ENCODE peak calls at places on chromosomes 1 and 21, in four cellular contexts. One of them, this sample, is unnamed.

GRCh38 chr1:171754971-171755370 is 13.1 kb upstream of the VAMP4 start:
- DNase-seq in AG09319: no peak
- DNase-seq in Calu3: no peak
- DNase-seq in mammary epithelial cell: no peak
- DNase-seq in this sample: no peak

GRCh38 chr1:44316231-44316759 is 38.8 kb downstream of the ERI3 start:
- DNase-seq in AG09319: no peak
- DNase-seq in mammary epithelial cell: no peak
- DNase-seq in Calu3: peak
- DNase-seq in this sample: no peak

GRCh38 chr1:77882411-77882810 is 6.0 kb upstream of the NEXN start:
- DNase-seq in AG09319: no peak
- DNase-seq in Calu3: no peak
- DNase-seq in mammary epithelial cell: no peak
- DNase-seq in this sample: no peak

GRCh38 chr1:196933531-196934189 is 9.9 kb upstream of the CFHR2 start:
- DNase-seq in AG09319: no peak
- DNase-seq in Calu3: no peak
- DNase-seq in mammary epithelial cell: no peak
- DNase-seq in this sample: no peak

GRCh38 chr1:179677882-179678281 is 65.2 kb upstream of the FAM163A start:
- DNase-seq in AG09319: no peak
- DNase-seq in Calu3: no peak
- DNase-seq in mammary epithelial cell: no peak
- DNase-seq in this sample: no peak

GRCh38 chr1:4108741-4109625 is 208.9 kb upstream of the C1orf174 start:
- DNase-seq in Calu3: no peak
- DNase-seq in AG09319: no peak
- DNase-seq in mammary epithelial cell: no peak
- DNase-seq in this sample: no peak

GRCh38 chr21:15445327-15445726 is 284.5 kb upstream of the USP25 start:
- DNase-seq in mammary epithelial cell: no peak
- DNase-seq in Calu3: no peak
- DNase-seq in AG09319: no peak
- DNase-seq in this sample: no peak

GRCh38 chr1:214416417-214417212 is 134.8 kb downstream of the PTPN14 start:
- DNase-seq in Calu3: no peak
- DNase-seq in mammary epithelial cell: no peak
- DNase-seq in AG09319: no peak
- DNase-seq in this sample: no peak

GRCh38 chr1:224528900-224529299 is 87.2 kb upstream of the CNIH3 start:
- DNase-seq in AG09319: no peak
- DNase-seq in mammary epithelial cell: no peak
- DNase-seq in Calu3: peak
- DNase-seq in this sample: no peak

GRCh38 chr1:212067790-212068189 is 32.2 kb downstream of the DTL start:
- DNase-seq in AG09319: no peak
- DNase-seq in Calu3: no peak
- DNase-seq in mammary epithelial cell: no peak
- DNase-seq in this sample: no peak

GRCh38 chr1:228471762-228472398 is 15.3 kb upstream of the RNF187 start:
- DNase-seq in Calu3: no peak
- DNase-seq in AG09319: no peak
- DNase-seq in mammary epithelial cell: peak
- DNase-seq in this sample: no peak

GRCh38 chr1:204316164-204316563 is 43.6 kb downstream of the PLEKHA6 start:
- DNase-seq in AG09319: no peak
- DNase-seq in Calu3: no peak
- DNase-seq in mammary epithelial cell: no peak
- DNase-seq in this sample: no peak

GRCh38 chr1:240004086-240004749 is 87.5 kb upstream of the FMN2 start:
- DNase-seq in AG09319: no peak
- DNase-seq in mammary epithelial cell: no peak
- DNase-seq in Calu3: peak
- DNase-seq in this sample: no peak

GRCh38 chr1:76313304-76313703 is 238.8 kb downstream of the ST6GALNAC3 start:
- DNase-seq in mammary epithelial cell: no peak
- DNase-seq in Calu3: no peak
- DNase-seq in AG09319: no peak
- DNase-seq in this sample: no peak

GRCh38 chr1:204065174-204065985 is 7.5 kb upstream of the SOX13 start:
- DNase-seq in Calu3: peak
- DNase-seq in mammary epithelial cell: no peak
- DNase-seq in AG09319: no peak
- DNase-seq in this sample: no peak

GRCh38 chr1:87329756-87330200 is 1.1 kb downstream of the LMO4 start:
- DNase-seq in Calu3: no peak
- DNase-seq in AG09319: no peak
- DNase-seq in mammary epithelial cell: no peak
- DNase-seq in this sample: no peak

GRCh38 chr1:173996995-173997394 is 25.2 kb downstream of the RC3H1 start:
- DNase-seq in Calu3: no peak
- DNase-seq in mammary epithelial cell: no peak
- DNase-seq in AG09319: no peak
- DNase-seq in this sample: no peak

GRCh38 chr1:4825841-4826450 is 171.5 kb downstream of the AJAP1 start:
- DNase-seq in Calu3: no peak
- DNase-seq in AG09319: no peak
- DNase-seq in mammary epithelial cell: no peak
- DNase-seq in this sample: no peak

GRCh38 chr21:18801468-18801867 is 397.9 kb upstream of the TMPRSS15 start:
- DNase-seq in Calu3: no peak
- DNase-seq in mammary epithelial cell: no peak
- DNase-seq in AG09319: no peak
- DNase-seq in this sample: no peak

GRCh38 chr1:232682248-232682647 is 52.3 kb upstream of the SIPA1L2 start:
- DNase-seq in mammary epithelial cell: no peak
- DNase-seq in AG09319: no peak
- DNase-seq in Calu3: peak
- DNase-seq in this sample: no peak

GRCh38 chr1:155051777-155052398 is 772 bp downstream of the ADAM15 start:
- DNase-seq in Calu3: peak
- DNase-seq in AG09319: no peak
- DNase-seq in mammary epithelial cell: peak
- DNase-seq in this sample: no peak

GRCh38 chr21:35575280-35575915 is 484.9 kb downstream of the SETD4 start:
- DNase-seq in AG09319: no peak
- DNase-seq in mammary epithelial cell: peak
- DNase-seq in Calu3: no peak
- DNase-seq in this sample: no peak

GRCh38 chr1:223429313-223429731 is 36.1 kb downstream of the CCDC185 start:
- DNase-seq in AG09319: peak
- DNase-seq in Calu3: no peak
- DNase-seq in mammary epithelial cell: peak
- DNase-seq in this sample: no peak

GRCh38 chr1:111857251-111857651 is 101.5 kb downstream of the DDX20 start:
- DNase-seq in AG09319: no peak
- DNase-seq in Calu3: no peak
- DNase-seq in mammary epithelial cell: no peak
- DNase-seq in this sample: no peak

GRCh38 chr1:75796376-75797272 is at the start of gene MSH4:
- DNase-seq in AG09319: no peak
- DNase-seq in Calu3: no peak
- DNase-seq in mammary epithelial cell: no peak
- DNase-seq in this sample: no peak

GRCh38 chr1:108678696-108679095 is 13.4 kb upstream of the PRPF38B start:
- DNase-seq in AG09319: no peak
- DNase-seq in mammary epithelial cell: no peak
- DNase-seq in Calu3: no peak
- DNase-seq in this sample: no peak

GRCh38 chr1:95259245-95259644 is 25.2 kb downstream of the RWDD3 start:
- DNase-seq in AG09319: no peak
- DNase-seq in Calu3: no peak
- DNase-seq in mammary epithelial cell: no peak
- DNase-seq in this sample: no peak

GRCh38 chr21:45799765-45800338 is 156.3 kb downstream of the PCBP3 start:
- DNase-seq in mammary epithelial cell: no peak
- DNase-seq in AG09319: no peak
- DNase-seq in Calu3: no peak
- DNase-seq in this sample: no peak

GRCh38 chr1:52127181-52128175 is 14.4 kb upstream of the ZFYVE9 start:
- DNase-seq in AG09319: peak
- DNase-seq in Calu3: peak
- DNase-seq in mammary epithelial cell: peak
- DNase-seq in this sample: no peak
- TF ChIP-seq CTCF in AG09319: peak
- TF ChIP-seq CTCF in Calu3: peak
- TF ChIP-seq CTCF in mammary epithelial cell: peak
- TF ChIP-seq CTCF in this sample: peak

GRCh38 chr1:206606867-206607266 is 5.4 kb downstream of the EIF2D start:
- DNase-seq in Calu3: peak
- DNase-seq in mammary epithelial cell: peak
- DNase-seq in AG09319: no peak
- DNase-seq in this sample: no peak
- TF ChIP-seq CTCF in Calu3: peak
- TF ChIP-seq CTCF in mammary epithelial cell: peak
- TF ChIP-seq CTCF in AG09319: peak
- TF ChIP-seq CTCF in this sample: peak

DNA sequence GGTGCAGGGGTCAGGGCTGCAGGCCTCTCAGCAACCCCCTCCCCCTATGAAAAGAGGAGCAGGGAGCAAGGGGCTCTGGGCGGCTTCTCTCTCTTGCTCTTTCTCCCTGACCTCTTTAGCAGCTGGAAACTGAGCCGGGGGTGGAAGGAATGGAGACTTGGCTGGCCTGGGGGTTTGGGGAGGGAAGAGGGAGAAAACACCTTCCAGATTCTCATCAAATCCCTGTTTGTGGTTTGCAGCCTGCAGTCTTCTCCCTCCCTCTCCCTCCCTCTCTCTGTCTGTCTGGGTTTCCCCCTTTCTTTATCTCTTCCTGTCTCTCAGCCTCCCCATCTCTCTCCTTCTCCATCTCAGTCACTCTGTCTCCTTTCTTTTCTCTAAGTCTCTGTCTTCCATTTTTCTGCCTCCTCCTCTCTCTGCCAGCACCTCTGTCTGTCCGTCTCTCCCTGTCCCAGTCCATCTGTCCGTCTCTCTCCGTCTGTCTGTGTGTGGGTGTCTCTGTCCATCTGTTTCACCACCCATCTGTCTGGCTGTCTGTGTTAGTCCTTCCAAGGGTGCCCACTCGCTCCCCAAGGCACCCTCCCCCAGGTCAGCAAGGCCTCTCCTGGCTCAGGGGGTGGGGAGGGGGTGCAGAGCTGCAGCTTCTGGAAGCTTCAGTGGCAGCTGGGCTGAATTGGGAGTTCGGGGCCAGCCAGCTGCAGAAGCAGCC is 6.3 kb downstream of the AHDC1 start:
- DNase-seq in mammary epithelial cell: no peak
- DNase-seq in Calu3: no peak
- DNase-seq in AG09319: no peak
- DNase-seq in this sample: no peak
- TF ChIP-seq CTCF in mammary epithelial cell: no peak
- TF ChIP-seq CTCF in Calu3: no peak
- TF ChIP-seq CTCF in AG09319: no peak
- TF ChIP-seq CTCF in this sample: no peak

GRCh38 chr1:32316906-32317282 is 19.1 kb downstream of the MARCKSL1 start:
- DNase-seq in AG09319: no peak
- DNase-seq in mammary epithelial cell: no peak
- DNase-seq in Calu3: no peak
- DNase-seq in this sample: no peak
- TF ChIP-seq CTCF in AG09319: no peak
- TF ChIP-seq CTCF in mammary epithelial cell: no peak
- TF ChIP-seq CTCF in Calu3: no peak
- TF ChIP-seq CTCF in this sample: no peak

GRCh38 chr1:226519135-226519534 is 29.4 kb upstream of the STUM start:
- DNase-seq in mammary epithelial cell: no peak
- DNase-seq in AG09319: no peak
- DNase-seq in Calu3: no peak
- DNase-seq in this sample: peak

GRCh38 chr1:226518375-226518774 is 30.2 kb upstream of the STUM start:
- DNase-seq in Calu3: no peak
- DNase-seq in mammary epithelial cell: no peak
- DNase-seq in AG09319: no peak
- DNase-seq in this sample: no peak

GRCh38 chr1:226523646-226524406 is 24.7 kb upstream of the STUM start:
- DNase-seq in mammary epithelial cell: no peak
- DNase-seq in AG09319: no peak
- DNase-seq in Calu3: no peak
- DNase-seq in this sample: peak

GRCh38 chr1:226520640-226521355 is 27.8 kb upstream of the STUM start:
- DNase-seq in mammary epithelial cell: no peak
- DNase-seq in Calu3: no peak
- DNase-seq in AG09319: no peak
- DNase-seq in this sample: peak

GRCh38 chr1:226519741-226520598 is 28.6 kb upstream of the STUM start:
- DNase-seq in Calu3: no peak
- DNase-seq in mammary epithelial cell: no peak
- DNase-seq in AG09319: no peak
- DNase-seq in this sample: peak
- TF ChIP-seq CTCF in Calu3: no peak
- TF ChIP-seq CTCF in mammary epithelial cell: no peak
- TF ChIP-seq CTCF in AG09319: no peak
- TF ChIP-seq CTCF in this sample: peak

GRCh38 chr1:19356266-19356665 is 44.1 kb downstream of the SLC66A1 start:
- DNase-seq in Calu3: no peak
- DNase-seq in AG09319: no peak
- DNase-seq in mammary epithelial cell: no peak
- DNase-seq in this sample: no peak
- TF ChIP-seq CTCF in Calu3: no peak
- TF ChIP-seq CTCF in AG09319: no peak
- TF ChIP-seq CTCF in mammary epithelial cell: no peak
- TF ChIP-seq CTCF in this sample: no peak

GRCh38 chr21:33053986-33054385 is 16.0 kb upstream of the OLIG1 start:
- DNase-seq in Calu3: no peak
- DNase-seq in AG09319: no peak
- DNase-seq in mammary epithelial cell: no peak
- DNase-seq in this sample: no peak
- TF ChIP-seq CTCF in Calu3: no peak
- TF ChIP-seq CTCF in AG09319: no peak
- TF ChIP-seq CTCF in mammary epithelial cell: no peak
- TF ChIP-seq CTCF in this sample: no peak

GRCh38 chr1:200409203-200409760 is 554 bp downstream of the ZNF281 start:
- DNase-seq in Calu3: no peak
- DNase-seq in AG09319: no peak
- DNase-seq in mammary epithelial cell: no peak
- DNase-seq in this sample: peak
- TF ChIP-seq CTCF in Calu3: no peak
- TF ChIP-seq CTCF in AG09319: no peak
- TF ChIP-seq CTCF in mammary epithelial cell: no peak
- TF ChIP-seq CTCF in this sample: no peak

DNA sequence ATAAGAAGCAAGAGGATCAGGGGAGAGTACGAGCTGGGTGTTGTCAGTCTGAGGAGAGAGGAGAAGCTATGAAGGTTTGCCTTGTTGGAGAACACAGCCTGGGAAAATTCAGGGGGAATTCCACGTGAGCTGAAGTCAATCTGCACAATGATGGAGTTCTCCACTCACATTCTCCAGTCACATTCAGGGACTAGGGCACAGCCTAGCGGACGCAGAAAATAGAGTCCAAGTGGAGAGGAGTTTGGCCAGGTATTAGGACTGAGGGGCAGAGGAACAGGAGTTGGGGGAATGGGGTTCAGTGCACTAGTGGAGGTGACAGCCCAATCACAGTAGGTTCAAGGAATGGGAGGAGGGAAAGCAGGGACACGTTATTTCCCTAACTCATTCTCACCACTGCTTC is 124.0 kb downstream of the KCNH1 start:
- DNase-seq in AG09319: no peak
- DNase-seq in Calu3: no peak
- DNase-seq in mammary epithelial cell: peak
- DNase-seq in this sample: no peak
- TF ChIP-seq CTCF in AG09319: no peak
- TF ChIP-seq CTCF in Calu3: no peak
- TF ChIP-seq CTCF in mammary epithelial cell: no peak
- TF ChIP-seq CTCF in this sample: no peak